ENCODE peak calls at places on chromosomes 13 and 19, in five cellular contexts. Z is neuronal stem cell, L is H1, A is mesenchymal stem cell, B is trophoblast cell. K is an unnamed sample.

GRCh38 chr19:29660835-29661234 is 4.4 kb upstream of the PLEKHF1 start:
- DNase-seq in Z (no peak), B (no peak), A (peak; percentile 9), L (no peak), K (no peak)

GRCh38 chr19:1453525-1454371 is 3.8 kb downstream of the APC2 start:
- DNase-seq in A (no peak), Z (no peak), L (no peak), B (no peak), K (peak; percentile 63)

GRCh38 chr13:29566864-29567263 is 28.6 kb downstream of the SLC7A1 start:
- DNase-seq in B (no peak), Z (no peak), A (no peak), L (no peak), K (no peak)

GRCh38 chr13:48278806-48279205 is 24.7 kb upstream of the RB1 start:
- DNase-seq in B (no peak), A (no peak), L (no peak), Z (no peak), K (no peak)

GRCh38 chr13:48504606-48505369 is 28.1 kb downstream of the RCBTB2 start:
- DNase-seq in A (no peak), B (no peak), Z (no peak), L (no peak), K (peak; percentile 39)

GRCh38 chr13:46962286-46962941 is 65.6 kb upstream of the HTR2A start:
- DNase-seq in Z (no peak), B (no peak), L (no peak), A (peak; percentile 41), K (no peak)

GRCh38 chr13:109779074-109779473 is 7.3 kb downstream of the IRS2 start:
- DNase-seq in B (no peak), Z (no peak), A (no peak), L (no peak), K (no peak)

GRCh38 chr19:2246801-2247361 is 2.2 kb upstream of the AMH start:
- DNase-seq in B (no peak), Z (no peak), L (no peak), A (no peak), K (no peak)

GRCh38 chr19:18441804-18442788 is 4.2 kb upstream of the ISYNA1 start:
- DNase-seq in A (no peak), L (no peak), B (no peak), Z (no peak), K (no peak)

GRCh38 chr13:20349564-20350379 is 117.7 kb upstream of the GJB6 start:
- DNase-seq in B (no peak), Z (no peak), A (no peak), L (no peak), K (no peak)

GRCh38 chr13:113879506-113880360 is 15.9 kb upstream of the GAS6 start:
- DNase-seq in L (no peak), B (no peak), Z (no peak), A (no peak), K (no peak)

GRCh38 chr19:3374369-3375112 is 8.2 kb downstream of the NFIC start:
- DNase-seq in L (no peak), A (no peak), B (no peak), Z (no peak), K (no peak)

GRCh38 chr19:10797078-10797477 is 38.9 kb downstream of the TMED1 start:
- DNase-seq in A (no peak), B (no peak), L (no peak), Z (no peak), K (no peak)

GRCh38 chr19:56314018-56314583 is 538 bp downstream of the ZSCAN5A start:
- DNase-seq in A (no peak), B (no peak), L (no peak), Z (no peak), K (no peak)
- H2AK5ac ChIP-seq in A (no peak overlapping the region), B (peak overlapping the region; percentile 79), L (no peak overlapping the region), Z (no peak overlapping the region), K (no peak overlapping the region)

GRCh38 chr19:46182476-46182875 is 34.4 kb downstream of the IGFL2 start:
- DNase-seq in B (no peak), L (no peak), Z (no peak), A (no peak), K (no peak)

GRCh38 chr19:46186101-46186716 is 38.2 kb downstream of the IGFL2 start:
- DNase-seq in L (no peak), Z (no peak), A (no peak), B (no peak), K (no peak)

GRCh38 chr19:46180701-46181385 is 32.8 kb downstream of the IGFL2 start:
- DNase-seq in B (no peak), Z (no peak), A (no peak), L (no peak), K (no peak)

GRCh38 chr19:46179076-46179740 is 31.2 kb downstream of the IGFL2 start:
- DNase-seq in B (no peak), L (no peak), A (no peak), Z (no peak), K (no peak)

DNA sequence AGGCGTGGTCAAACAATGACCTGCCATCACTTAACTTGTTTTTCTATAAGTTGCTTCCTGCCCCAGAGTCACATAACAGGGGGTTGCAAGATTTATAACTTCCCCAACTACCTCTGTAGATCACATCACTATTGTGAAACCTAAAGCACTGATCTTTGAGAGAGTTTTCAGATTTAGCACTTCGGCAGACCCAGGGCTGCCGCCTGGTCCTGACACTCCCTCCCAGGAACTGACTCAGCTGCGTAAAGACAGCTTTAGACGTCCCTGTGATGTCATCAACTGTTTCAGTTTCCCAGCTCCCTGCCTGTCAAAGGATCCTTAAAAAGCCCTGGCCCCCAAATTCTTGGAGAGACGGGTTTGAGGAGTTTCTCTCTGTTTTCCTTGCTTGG is 33.3 kb downstream of the IGFL2 start:
- DNase-seq in A (peak; percentile 72), Z (no peak), B (no peak), L (no peak), K (no peak)
- H2BK12ac ChIP-seq in A (no peak overlapping the region), Z (no peak overlapping the region), B (no peak overlapping the region), L (no peak overlapping the region), K (no peak overlapping the region)

GRCh38 chr13:104014803-104015645 is 948.8 kb upstream of the SLC10A2 start:
- DNase-seq in B (no peak), Z (no peak), A (peak; percentile 74), L (no peak), K (no peak)
- H2AK5ac ChIP-seq in B (no peak overlapping the region), Z (no peak overlapping the region), A (no peak overlapping the region), L (no peak overlapping the region), K (no peak overlapping the region)

DNA sequence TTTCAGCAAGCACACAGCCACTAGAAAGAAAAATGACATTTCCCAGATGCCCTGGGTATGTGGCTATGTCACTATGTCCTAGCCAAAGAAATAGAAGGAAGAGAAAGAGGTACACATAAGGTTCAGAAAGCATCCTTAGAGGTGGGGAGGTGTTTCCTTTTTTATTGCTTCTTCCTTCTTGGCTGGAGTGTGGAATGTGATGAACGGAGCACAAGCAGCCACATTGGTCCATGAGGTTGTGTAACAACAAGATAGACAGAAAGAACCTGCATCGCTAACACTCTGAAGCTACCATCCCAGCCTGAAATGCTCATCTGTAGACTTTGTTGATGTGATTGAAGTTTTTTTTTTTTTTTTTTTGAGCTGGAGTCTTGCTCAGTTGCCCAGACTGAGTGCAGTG is 6.7 kb downstream of the SLC25A23 start:
- DNase-seq in B (no peak), Z (no peak), L (no peak), A (no peak), K (no peak)
- H2BK12ac ChIP-seq in B (no peak overlapping the region), Z (no peak overlapping the region), L (no peak overlapping the region), A (no peak overlapping the region), K (no peak overlapping the region)

DNA sequence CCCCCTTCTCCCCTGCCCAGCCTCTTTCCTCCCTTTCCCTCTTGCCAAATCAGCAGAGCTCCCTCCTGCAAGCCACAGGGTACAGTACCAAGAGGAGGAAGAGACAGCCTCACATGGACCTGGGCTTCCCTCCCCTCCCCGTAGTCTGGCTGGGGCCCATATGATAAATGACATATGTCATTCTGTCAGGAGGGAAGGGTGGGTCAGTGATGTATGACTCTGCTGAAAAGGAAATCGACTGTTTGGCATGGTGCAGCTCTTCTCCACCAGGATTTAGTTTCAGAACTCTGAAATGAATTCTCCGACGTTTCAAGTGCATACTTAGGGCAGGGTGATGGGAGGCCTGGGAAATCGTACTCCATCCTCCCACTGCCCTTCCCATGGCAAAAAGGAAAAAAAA is 9.8 kb downstream of the TSHZ3 start:
- DNase-seq in Z (no peak), L (no peak), A (peak; percentile 60), B (no peak), K (peak; percentile 21)
- H2AK5ac ChIP-seq in Z (no peak overlapping the region), L (no peak overlapping the region), A (no peak overlapping the region), B (no peak overlapping the region), K (no peak overlapping the region)

GRCh38 chr13:111661776-111662175 is 341.3 kb downstream of the TEX29 start:
- DNase-seq in A (no peak), Z (no peak), B (no peak), L (no peak), K (peak; percentile 8)
- H2BK12ac ChIP-seq in A (no peak overlapping the region), Z (no peak overlapping the region), B (no peak overlapping the region), L (no peak overlapping the region), K (no peak overlapping the region)

GRCh38 chr19:5827342-5827890 is 12.1 kb downstream of the FUT6 start:
- DNase-seq in Z (no peak), L (no peak), B (no peak), A (no peak), K (no peak)

GRCh38 chr19:5828661-5829566 is 10.6 kb downstream of the FUT6 start:
- DNase-seq in B (no peak), A (peak; percentile 86), Z (peak; percentile 56), L (peak; percentile 70), K (peak; percentile 75)

GRCh38 chr19:5824791-5825577 is 14.5 kb downstream of the FUT6 start:
- DNase-seq in L (no peak), Z (no peak), A (no peak), B (no peak), K (no peak)

GRCh38 chr19:5827891-5828660 is 11.4 kb downstream of the FUT6 start:
- DNase-seq in A (peak; percentile 94), L (peak; percentile 97), B (peak; percentile 85), Z (peak; percentile 96), K (peak; percentile 95)

GRCh38 chr19:5826531-5827341 is 12.8 kb downstream of the FUT6 start:
- DNase-seq in L (peak; percentile 74), B (peak; percentile 86), Z (peak; percentile 32), A (peak; percentile 56), K (peak; percentile 84)
- H2AK5ac ChIP-seq in L (no peak overlapping the region), B (no peak overlapping the region), Z (peak overlapping the region; percentile 94), A (peak overlapping the region; percentile 68), K (no peak overlapping the region)